ENCODE peak calls at places on chromosomes 7 and 10, in seven cellular contexts. V is activated CD8-positive, alpha-beta memory T cell treated with anti-CD3 and anti-CD28 coated beads for 24 hours; L is activated naive CD4-positive, alpha-beta T cell treated with anti-CD3 and anti-CD28 coated beads for 36 hours; D is WERI-Rb-1; C is left colon; B is foreskin keratinocyte; A is activated gamma-delta T cell treated with anti-CD3 and anti-CD28 coated beads, Interleukin-2, amount 50 U/mL, for 16 hours. P is an unnamed sample.

GRCh38 chr10:125792342-125793063 is 16.9 kb upstream of the MMP21 start:
- DNase-seq in A (no peak), D (no peak), L (no peak), B (no peak), C (no peak), V (no peak), P (no peak)

GRCh38 chr10:128073880-128074279 is 52.3 kb downstream of the MKI67 start:
- DNase-seq in C (no peak), B (no peak), A (no peak), V (no peak), D (no peak), L (no peak), P (no peak)

GRCh38 chr10:70578371-70578947 is 24.1 kb downstream of the PRF1 start:
- DNase-seq in V (peak; percentile 82), D (no peak), C (no peak), B (peak; percentile 99), A (peak; percentile 62), L (peak; percentile 88), P (peak; percentile 97)

GRCh38 chr7:3682028-3682712 is 381.1 kb downstream of the SDK1 start:
- DNase-seq in V (no peak), D (no peak), A (no peak), L (no peak), C (no peak), B (no peak), P (no peak)

GRCh38 chr7:30754315-30754877 is 2.5 kb downstream of the INMT start:
- DNase-seq in A (no peak), D (no peak), C (no peak), B (no peak), L (no peak), V (no peak), P (no peak)

GRCh38 chr10:79116801-79117723 is 48.3 kb downstream of the ZMIZ1 start:
- DNase-seq in B (no peak), V (no peak), C (peak; percentile 53), L (no peak), D (no peak), A (no peak), P (peak; percentile 33)

GRCh38 chr10:78706256-78706655 is 362.5 kb upstream of the ZMIZ1 start:
- DNase-seq in V (no peak), A (no peak), D (no peak), L (no peak), B (peak; percentile 4), C (no peak), P (peak; percentile 7)

GRCh38 chr7:2116086-2116810 is 116.5 kb downstream of the MAD1L1 start:
- DNase-seq in L (no peak), D (no peak), A (no peak), V (no peak), C (no peak), B (peak; percentile 67), P (peak; percentile 80)

GRCh38 chr7:25025218-25025671 is 45.3 kb upstream of the OSBPL3 start:
- DNase-seq in A (no peak), C (no peak), B (peak; percentile 81), L (no peak), V (no peak), D (no peak), P (peak; percentile 55)

GRCh38 chr10:71950683-71951082 is 13.5 kb upstream of the CHST3 start:
- DNase-seq in A (no peak), B (no peak), C (no peak), V (no peak), L (no peak), D (no peak), P (peak; percentile 58)

GRCh38 chr7:66837007-66837406 is 84.0 kb upstream of the TMEM248 start:
- DNase-seq in L (peak; percentile 65), B (peak; percentile 25), A (no peak), C (peak; percentile 34), D (peak; percentile 55), V (no peak), P (peak; percentile 21)

GRCh38 chr10:126674741-126675515 is 4.4 kb upstream of the C10orf90 start:
- DNase-seq in B (no peak), C (no peak), L (no peak), A (no peak), D (no peak), V (no peak), P (no peak)

GRCh38 chr10:38146579-38147333 is 52.6 kb downstream of the ZNF37A start:
- DNase-seq in A (no peak), V (no peak), L (no peak), B (no peak), D (no peak), C (no peak), P (no peak)

GRCh38 chr10:126504051-126504760 is 115.9 kb upstream of the ADAM12 start:
- DNase-seq in D (peak; percentile 60), C (peak; percentile 12), B (peak; percentile 34), V (no peak), A (no peak), L (no peak), P (peak; percentile 30)

GRCh38 chr10:71831646-71832552 is 19.2 kb downstream of the PSAP start:
- DNase-seq in C (no peak), A (no peak), V (no peak), B (peak; percentile 69), D (no peak), L (no peak), P (peak; percentile 83)

GRCh38 chr7:137873979-137874378 is 27.2 kb upstream of the DGKI start:
- DNase-seq in D (no peak), A (no peak), L (no peak), B (no peak), C (no peak), V (no peak), P (no peak)

GRCh38 chr7:112990619-112991018 is 96.0 kb downstream of the GPR85 start:
- DNase-seq in D (no peak), A (no peak), B (peak; percentile 65), L (no peak), C (no peak), V (no peak), P (peak; percentile 46)